ENCODE peak calls at places on chromosome 1, in ten cellular contexts. V is AG04450; Y is ecto neural progenitor cell; X is fibroblast of gingiva; H is EL; D is stimulated activated CD4-positive, alpha-beta T cell treated with anti-CD3 and anti-CD28 coated beads, Interleukin-1b, Interleukin-23, amount 100 ng/mL, for 4 hours; F is activated CD8-positive, alpha-beta memory T cell treated with anti-CD3 and anti-CD28 coated beads, Interleukin-2, amount 50 U/mL, for 48 hours; S is GM23338; L is AG09319; J is BJ. T is an unnamed sample.

GRCh38 chr1:25912076-25912831 is 6.0 kb upstream of the STMN1 start:
- DNase-seq in J (peak), H (peak), Y (no peak), V (peak), X (no peak), L (no peak), S (no peak), D (no peak), F (no peak), T (peak)

GRCh38 chr1:96365596-96365995 is 356.0 kb upstream of the PTBP2 start:
- DNase-seq in L (no peak), V (no peak), H (peak), D (no peak), F (no peak), Y (no peak), S (no peak), J (no peak), X (peak), T (peak)

GRCh38 chr1:151994956-151995355 is 1.3 kb upstream of the S100A10 start:
- DNase-seq in H (peak), F (no peak), L (peak), Y (no peak), X (peak), J (peak), D (no peak), S (peak), V (peak), T (peak)

GRCh38 chr1:208434008-208434407 is 189.8 kb upstream of the PLXNA2 start:
- DNase-seq in Y (no peak), X (no peak), H (no peak), S (no peak), D (no peak), F (no peak), V (no peak), J (no peak), L (no peak), T (no peak)

GRCh38 chr1:203666621-203667020 is 40.0 kb downstream of the ATP2B4 start:
- DNase-seq in J (no peak), X (no peak), V (no peak), L (no peak), S (no peak), H (no peak), D (no peak), Y (no peak), F (no peak), T (no peak)

GRCh38 chr1:109773900-109774485 is 10.3 kb upstream of the EPS8L3 start:
- DNase-seq in L (no peak), X (no peak), V (no peak), F (no peak), D (no peak), S (no peak), H (no peak), J (no peak), Y (no peak), T (no peak)

GRCh38 chr1:221776495-221777413 is 34.9 kb upstream of the DUSP10 start:
- DNase-seq in J (no peak), V (no peak), D (no peak), Y (no peak), X (no peak), F (no peak), S (no peak), H (no peak), L (no peak), T (no peak)

GRCh38 chr1:77273891-77274290 is 7.9 kb upstream of the AK5 start:
- DNase-seq in F (no peak), H (no peak), V (no peak), D (no peak), J (no peak), L (no peak), X (peak), S (no peak), Y (no peak), T (no peak)

GRCh38 chr1:168731244-168731643 is 2.2 kb upstream of the DPT start:
- DNase-seq in L (no peak), S (no peak), Y (no peak), X (no peak), V (no peak), H (no peak), J (no peak), F (no peak), D (no peak), T (no peak)

GRCh38 chr1:94544706-94545490 is 3.3 kb upstream of the F3 start:
- DNase-seq in F (no peak), H (peak), Y (no peak), V (no peak), X (peak), S (no peak), J (no peak), L (peak), D (no peak), T (no peak)

GRCh38 chr1:151158311-151158710 is 1.9 kb downstream of the TNFAIP8L2 start:
- DNase-seq in L (no peak), F (peak), H (no peak), D (peak), S (no peak), Y (no peak), J (no peak), V (no peak), X (no peak), T (no peak)

GRCh38 chr1:182304218-182305016 is 87.2 kb downstream of the GLUL start:
- DNase-seq in H (no peak), Y (no peak), L (no peak), V (no peak), X (peak), D (no peak), J (no peak), S (no peak), F (no peak), T (no peak)

GRCh38 chr1:53681647-53682368 is 57.2 kb downstream of the GLIS1 start:
- DNase-seq in D (peak), V (no peak), L (no peak), S (peak), X (no peak), F (peak), J (no peak), H (no peak), Y (peak), T (no peak)

T was measured in astrocyte of the cerebellum.